ENCODE peak calls at places on chromosomes 5 and 9, in seven cellular contexts. O is hepatocyte, X is endothelial cell, I is AG04450, D is NCI-H82, E is NCI-H1105 treated with DMSO at 0.1 percent for 48 hours, P is COR-L47. L is an unnamed sample.

GRCh38 chr9:33080534-33080933 is 4.1 kb upstream of the SMU1 start:
- DNase-seq in P (no peak), X (no peak), I (no peak), D (no peak), E (peak), O (no peak), L (no peak)

GRCh38 chr5:148268556-148268955 is at the start of gene SPINK13:
- DNase-seq in X (no peak), O (peak), P (no peak), D (no peak), E (no peak), I (no peak), L (peak)

GRCh38 chr9:81682797-81683196 is 6.5 kb downstream of the TLE1 start:
- DNase-seq in E (no peak), X (no peak), O (no peak), D (no peak), P (no peak), I (no peak), L (no peak)

GRCh38 chr5:143527808-143528207 is 124.3 kb upstream of the NR3C1 start:
- DNase-seq in O (no peak), X (no peak), P (no peak), I (no peak), E (no peak), D (no peak), L (no peak)

GRCh38 chr5:64766105-64766504 is 2.4 kb downstream of the SREK1IP1 start:
- DNase-seq in E (no peak), D (no peak), X (no peak), I (no peak), P (no peak), O (peak), L (no peak)

GRCh38 chr5:1827410-1828397 is 26.5 kb downstream of the NDUFS6 start:
- DNase-seq in I (no peak), E (no peak), D (no peak), O (no peak), X (no peak), P (no peak), L (no peak)

GRCh38 chr5:98771389-98772109 is 1.9 kb upstream of the RGMB start:
- DNase-seq in I (peak), E (peak), O (peak), X (peak), P (peak), D (peak), L (no peak)

GRCh38 chr5:148229840-148230239 is 8.5 kb upstream of the MARCOL start:
- DNase-seq in O (no peak), I (no peak), P (no peak), E (no peak), X (no peak), D (no peak), L (no peak)

GRCh38 chr5:81696418-81697397 is 54.2 kb downstream of the SSBP2 start:
- DNase-seq in O (no peak), I (no peak), X (no peak), P (no peak), D (no peak), E (no peak), L (no peak)

GRCh38 chr5:80860934-80861613 is 99.1 kb upstream of the RASGRF2 start:
- DNase-seq in X (no peak), P (no peak), E (no peak), I (peak), D (no peak), O (no peak), L (no peak)

GRCh38 chr5:61538722-61539501 is 206.9 kb downstream of the ZSWIM6 start:
- DNase-seq in E (no peak), I (no peak), D (no peak), P (no peak), X (no peak), O (no peak), L (no peak)

GRCh38 chr9:34479316-34479865 is 20.8 kb downstream of the DNAI1 start:
- DNase-seq in I (no peak), D (no peak), O (peak), X (no peak), E (peak), P (no peak), L (no peak)

GRCh38 chr5:35009059-35009458 is 38.7 kb downstream of the AGXT2 start:
- DNase-seq in O (no peak), P (no peak), E (no peak), X (no peak), D (no peak), I (no peak), L (no peak)

GRCh38 chr5:142866563-142867275 is 96.5 kb downstream of the ARHGAP26 start:
- DNase-seq in O (peak), D (peak), X (peak), E (peak), P (peak), I (peak), L (no peak)

GRCh38 chr5:91174418-91174817 is 208.7 kb downstream of the ARRDC3 start:
- DNase-seq in P (no peak), O (no peak), D (no peak), X (no peak), E (no peak), I (no peak), L (no peak)

GRCh38 chr5:102901821-102902448 is 146.8 kb downstream of the PAM start:
- DNase-seq in X (no peak), O (no peak), I (no peak), D (no peak), P (no peak), E (no peak), L (no peak)

GRCh38 chr5:42586625-42587024 is 163.4 kb downstream of the GHR start:
- DNase-seq in I (no peak), P (no peak), E (no peak), D (no peak), O (no peak), X (no peak), L (peak)

GRCh38 chr9:129145841-129146292 is 32.2 kb downstream of the IER5L start:
- DNase-seq in O (peak), X (no peak), P (no peak), D (no peak), E (no peak), I (peak), L (peak)

GRCh38 chr5:102596113-102596512 is 97.3 kb upstream of the SLCO6A1 start:
- DNase-seq in D (no peak), I (no peak), X (no peak), O (no peak), E (no peak), P (no peak), L (no peak)

GRCh38 chr9:111645806-111646205 is 14.7 kb downstream of the DNAJC25 start:
- DNase-seq in D (no peak), I (no peak), O (no peak), P (no peak), X (no peak), E (no peak), L (no peak)

GRCh38 chr5:169803077-169803981 is 166.3 kb downstream of the DOCK2 start:
- DNase-seq in X (no peak), P (no peak), E (no peak), D (no peak), O (peak), I (peak), L (peak)

GRCh38 chr5:172593721-172594120 is 47.3 kb upstream of the NEURL1B start:
- DNase-seq in O (no peak), X (no peak), E (no peak), I (no peak), D (no peak), P (no peak), L (no peak)

GRCh38 chr9:118268046-118268445 is 563.8 kb downstream of the TLR4 start:
- DNase-seq in O (no peak), P (peak), D (no peak), I (no peak), E (peak), X (no peak), L (no peak)

GRCh38 chr9:80320916-80321315 is 749.2 kb downstream of the TLE4 start:
- DNase-seq in X (no peak), P (no peak), E (no peak), O (no peak), D (no peak), I (no peak), L (no peak)

GRCh38 chr9:35869621-35870216 is 482 bp downstream of the OR13J1 start:
- DNase-seq in I (no peak), P (no peak), O (no peak), D (no peak), E (no peak), X (no peak), L (no peak)

L was measured in right cardiac atrium.